ENCODE peak calls at places on chromosomes 4 and X, in six cellular contexts. One of them, this sample, is unnamed.

GRCh38 chr4:174550541-174550940 is 28.3 kb upstream of the HPGD start:
- DNase-seq in activated CD8-positive, alpha-beta memory T cell treated with anti-CD3 and anti-CD28 coated beads for 48 hours: no peak
- DNase-seq in NCI-H526 treated with DMSO at 0.1 percent for 48 hours: peak; percentile 69
- DNase-seq in T-helper 2 cell: no peak
- DNase-seq in NCI-H1105 treated with DMSO at 0.1 percent for 48 hours: no peak
- DNase-seq in activated naive CD4-positive, alpha-beta T cell treated with anti-CD3 and anti-CD28 coated beads for 36 hours: no peak
- DNase-seq in this sample: no peak

GRCh38 chr4:170003071-170004070 is 22.8 kb downstream of the MFAP3L start:
- DNase-seq in activated naive CD4-positive, alpha-beta T cell treated with anti-CD3 and anti-CD28 coated beads for 36 hours: no peak
- DNase-seq in activated CD8-positive, alpha-beta memory T cell treated with anti-CD3 and anti-CD28 coated beads for 48 hours: no peak
- DNase-seq in NCI-H1105 treated with DMSO at 0.1 percent for 48 hours: no peak
- DNase-seq in NCI-H526 treated with DMSO at 0.1 percent for 48 hours: no peak
- DNase-seq in T-helper 2 cell: no peak
- DNase-seq in this sample: no peak

GRCh38 chrX:136130931-136131843 is 16.1 kb upstream of the FHL1 start:
- DNase-seq in NCI-H526 treated with DMSO at 0.1 percent for 48 hours: no peak
- DNase-seq in T-helper 2 cell: no peak
- DNase-seq in NCI-H1105 treated with DMSO at 0.1 percent for 48 hours: no peak
- DNase-seq in activated naive CD4-positive, alpha-beta T cell treated with anti-CD3 and anti-CD28 coated beads for 36 hours: peak; percentile 19
- DNase-seq in activated CD8-positive, alpha-beta memory T cell treated with anti-CD3 and anti-CD28 coated beads for 48 hours: no peak
- DNase-seq in this sample: no peak

GRCh38 chr4:72744103-72744725 is 175.2 kb upstream of the ADAMTS3 start:
- DNase-seq in T-helper 2 cell: no peak
- DNase-seq in activated naive CD4-positive, alpha-beta T cell treated with anti-CD3 and anti-CD28 coated beads for 36 hours: no peak
- DNase-seq in activated CD8-positive, alpha-beta memory T cell treated with anti-CD3 and anti-CD28 coated beads for 48 hours: no peak
- DNase-seq in NCI-H526 treated with DMSO at 0.1 percent for 48 hours: no peak
- DNase-seq in NCI-H1105 treated with DMSO at 0.1 percent for 48 hours: no peak
- DNase-seq in this sample: no peak

GRCh38 chr4:182604161-182604591 is 313.0 kb downstream of the DCTD start:
- DNase-seq in NCI-H526 treated with DMSO at 0.1 percent for 48 hours: no peak
- DNase-seq in NCI-H1105 treated with DMSO at 0.1 percent for 48 hours: peak; percentile 56
- DNase-seq in T-helper 2 cell: no peak
- DNase-seq in activated CD8-positive, alpha-beta memory T cell treated with anti-CD3 and anti-CD28 coated beads for 48 hours: no peak
- DNase-seq in activated naive CD4-positive, alpha-beta T cell treated with anti-CD3 and anti-CD28 coated beads for 36 hours: no peak
- DNase-seq in this sample: no peak

GRCh38 chr4:184447664-184448063 is 26.7 kb downstream of the IRF2 start:
- DNase-seq in T-helper 2 cell: no peak
- DNase-seq in activated CD8-positive, alpha-beta memory T cell treated with anti-CD3 and anti-CD28 coated beads for 48 hours: no peak
- DNase-seq in NCI-H1105 treated with DMSO at 0.1 percent for 48 hours: no peak
- DNase-seq in activated naive CD4-positive, alpha-beta T cell treated with anti-CD3 and anti-CD28 coated beads for 36 hours: no peak
- DNase-seq in NCI-H526 treated with DMSO at 0.1 percent for 48 hours: no peak
- DNase-seq in this sample: no peak

GRCh38 chrX:72620550-72621145 is 48.0 kb upstream of the HDAC8 start:
- DNase-seq in T-helper 2 cell: no peak
- DNase-seq in NCI-H1105 treated with DMSO at 0.1 percent for 48 hours: no peak
- DNase-seq in NCI-H526 treated with DMSO at 0.1 percent for 48 hours: no peak
- DNase-seq in activated CD8-positive, alpha-beta memory T cell treated with anti-CD3 and anti-CD28 coated beads for 48 hours: no peak
- DNase-seq in activated naive CD4-positive, alpha-beta T cell treated with anti-CD3 and anti-CD28 coated beads for 36 hours: peak; percentile 64
- DNase-seq in this sample: no peak

GRCh38 chrX:115595049-115595448 is 34.1 kb downstream of the PLS3 start:
- DNase-seq in NCI-H1105 treated with DMSO at 0.1 percent for 48 hours: no peak
- DNase-seq in activated naive CD4-positive, alpha-beta T cell treated with anti-CD3 and anti-CD28 coated beads for 36 hours: no peak
- DNase-seq in NCI-H526 treated with DMSO at 0.1 percent for 48 hours: no peak
- DNase-seq in activated CD8-positive, alpha-beta memory T cell treated with anti-CD3 and anti-CD28 coated beads for 48 hours: no peak
- DNase-seq in T-helper 2 cell: no peak
- DNase-seq in this sample: no peak

GRCh38 chr4:85028910-85029309 is 62.4 kb upstream of the WDFY3 start:
- DNase-seq in activated naive CD4-positive, alpha-beta T cell treated with anti-CD3 and anti-CD28 coated beads for 36 hours: no peak
- DNase-seq in activated CD8-positive, alpha-beta memory T cell treated with anti-CD3 and anti-CD28 coated beads for 48 hours: no peak
- DNase-seq in T-helper 2 cell: no peak
- DNase-seq in NCI-H526 treated with DMSO at 0.1 percent for 48 hours: no peak
- DNase-seq in NCI-H1105 treated with DMSO at 0.1 percent for 48 hours: no peak
- DNase-seq in this sample: no peak

GRCh38 chr4:113645771-113646455 is 115.6 kb downstream of the CAMK2D start:
- DNase-seq in activated CD8-positive, alpha-beta memory T cell treated with anti-CD3 and anti-CD28 coated beads for 48 hours: no peak
- DNase-seq in NCI-H1105 treated with DMSO at 0.1 percent for 48 hours: no peak
- DNase-seq in activated naive CD4-positive, alpha-beta T cell treated with anti-CD3 and anti-CD28 coated beads for 36 hours: no peak
- DNase-seq in T-helper 2 cell: no peak
- DNase-seq in NCI-H526 treated with DMSO at 0.1 percent for 48 hours: peak; percentile 72
- DNase-seq in this sample: no peak

GRCh38 chr4:29571322-29571721 is 1148.8 kb upstream of the PCDH7 start:
- DNase-seq in activated naive CD4-positive, alpha-beta T cell treated with anti-CD3 and anti-CD28 coated beads for 36 hours: no peak
- DNase-seq in T-helper 2 cell: no peak
- DNase-seq in activated CD8-positive, alpha-beta memory T cell treated with anti-CD3 and anti-CD28 coated beads for 48 hours: no peak
- DNase-seq in NCI-H526 treated with DMSO at 0.1 percent for 48 hours: no peak
- DNase-seq in NCI-H1105 treated with DMSO at 0.1 percent for 48 hours: no peak
- DNase-seq in this sample: no peak

GRCh38 chr4:184644553-184645307 is 4.5 kb downstream of the CASP3 start:
- DNase-seq in NCI-H1105 treated with DMSO at 0.1 percent for 48 hours: no peak
- DNase-seq in T-helper 2 cell: no peak
- DNase-seq in NCI-H526 treated with DMSO at 0.1 percent for 48 hours: no peak
- DNase-seq in activated naive CD4-positive, alpha-beta T cell treated with anti-CD3 and anti-CD28 coated beads for 36 hours: peak; percentile 30
- DNase-seq in activated CD8-positive, alpha-beta memory T cell treated with anti-CD3 and anti-CD28 coated beads for 48 hours: no peak
- DNase-seq in this sample: no peak

GRCh38 chr4:145278341-145279121 is 98.1 kb upstream of the OTUD4 start:
- DNase-seq in NCI-H526 treated with DMSO at 0.1 percent for 48 hours: no peak
- DNase-seq in activated CD8-positive, alpha-beta memory T cell treated with anti-CD3 and anti-CD28 coated beads for 48 hours: no peak
- DNase-seq in NCI-H1105 treated with DMSO at 0.1 percent for 48 hours: no peak
- DNase-seq in activated naive CD4-positive, alpha-beta T cell treated with anti-CD3 and anti-CD28 coated beads for 36 hours: no peak
- DNase-seq in T-helper 2 cell: no peak
- DNase-seq in this sample: no peak

GRCh38 chrX:10089378-10089795 is 67.4 kb upstream of the CLCN4 start:
- DNase-seq in T-helper 2 cell: no peak
- DNase-seq in activated naive CD4-positive, alpha-beta T cell treated with anti-CD3 and anti-CD28 coated beads for 36 hours: no peak
- DNase-seq in activated CD8-positive, alpha-beta memory T cell treated with anti-CD3 and anti-CD28 coated beads for 48 hours: no peak
- DNase-seq in NCI-H526 treated with DMSO at 0.1 percent for 48 hours: no peak
- DNase-seq in NCI-H1105 treated with DMSO at 0.1 percent for 48 hours: no peak
- DNase-seq in this sample: no peak

GRCh38 chrX:107766470-107767140 is 9.0 kb downstream of the TSC22D3 start:
- DNase-seq in NCI-H1105 treated with DMSO at 0.1 percent for 48 hours: no peak
- DNase-seq in activated CD8-positive, alpha-beta memory T cell treated with anti-CD3 and anti-CD28 coated beads for 48 hours: no peak
- DNase-seq in NCI-H526 treated with DMSO at 0.1 percent for 48 hours: no peak
- DNase-seq in T-helper 2 cell: no peak
- DNase-seq in activated naive CD4-positive, alpha-beta T cell treated with anti-CD3 and anti-CD28 coated beads for 36 hours: no peak
- DNase-seq in this sample: no peak

GRCh38 chrX:136953867-136954787 is 73.6 kb upstream of the RBMX start:
- DNase-seq in activated naive CD4-positive, alpha-beta T cell treated with anti-CD3 and anti-CD28 coated beads for 36 hours: peak; percentile 79
- DNase-seq in NCI-H526 treated with DMSO at 0.1 percent for 48 hours: peak; percentile 6
- DNase-seq in NCI-H1105 treated with DMSO at 0.1 percent for 48 hours: peak; percentile 60
- DNase-seq in T-helper 2 cell: peak; percentile 26
- DNase-seq in activated CD8-positive, alpha-beta memory T cell treated with anti-CD3 and anti-CD28 coated beads for 48 hours: peak; percentile 6
- DNase-seq in this sample: no peak

GRCh38 chr4:124322234-124322831 is 390.2 kb downstream of the ANKRD50 start:
- DNase-seq in activated CD8-positive, alpha-beta memory T cell treated with anti-CD3 and anti-CD28 coated beads for 48 hours: no peak
- DNase-seq in activated naive CD4-positive, alpha-beta T cell treated with anti-CD3 and anti-CD28 coated beads for 36 hours: no peak
- DNase-seq in NCI-H526 treated with DMSO at 0.1 percent for 48 hours: peak; percentile 36
- DNase-seq in NCI-H1105 treated with DMSO at 0.1 percent for 48 hours: no peak
- DNase-seq in T-helper 2 cell: no peak
- DNase-seq in this sample: no peak

GRCh38 chrX:31279359-31279758 is 207.5 kb upstream of the FTHL17 start:
- DNase-seq in activated CD8-positive, alpha-beta memory T cell treated with anti-CD3 and anti-CD28 coated beads for 48 hours: no peak
- DNase-seq in T-helper 2 cell: no peak
- DNase-seq in NCI-H1105 treated with DMSO at 0.1 percent for 48 hours: no peak
- DNase-seq in NCI-H526 treated with DMSO at 0.1 percent for 48 hours: no peak
- DNase-seq in activated naive CD4-positive, alpha-beta T cell treated with anti-CD3 and anti-CD28 coated beads for 36 hours: no peak
- DNase-seq in this sample: no peak

GRCh38 chrX:13764765-13765164 is 30.2 kb downstream of the OFD1 start:
- DNase-seq in NCI-H1105 treated with DMSO at 0.1 percent for 48 hours: peak; percentile 35
- DNase-seq in activated naive CD4-positive, alpha-beta T cell treated with anti-CD3 and anti-CD28 coated beads for 36 hours: no peak
- DNase-seq in T-helper 2 cell: no peak
- DNase-seq in activated CD8-positive, alpha-beta memory T cell treated with anti-CD3 and anti-CD28 coated beads for 48 hours: no peak
- DNase-seq in NCI-H526 treated with DMSO at 0.1 percent for 48 hours: no peak
- DNase-seq in this sample: no peak

GRCh38 chrX:57771689-57772088 is 91.6 kb upstream of the NLRP2B start:
- DNase-seq in NCI-H526 treated with DMSO at 0.1 percent for 48 hours: no peak
- DNase-seq in T-helper 2 cell: no peak
- DNase-seq in activated naive CD4-positive, alpha-beta T cell treated with anti-CD3 and anti-CD28 coated beads for 36 hours: no peak
- DNase-seq in NCI-H1105 treated with DMSO at 0.1 percent for 48 hours: no peak
- DNase-seq in activated CD8-positive, alpha-beta memory T cell treated with anti-CD3 and anti-CD28 coated beads for 48 hours: no peak
- DNase-seq in this sample: no peak

GRCh38 chr4:174553828-174554227 is 31.5 kb upstream of the HPGD start:
- DNase-seq in activated CD8-positive, alpha-beta memory T cell treated with anti-CD3 and anti-CD28 coated beads for 48 hours: no peak
- DNase-seq in NCI-H526 treated with DMSO at 0.1 percent for 48 hours: no peak
- DNase-seq in activated naive CD4-positive, alpha-beta T cell treated with anti-CD3 and anti-CD28 coated beads for 36 hours: no peak
- DNase-seq in T-helper 2 cell: no peak
- DNase-seq in NCI-H1105 treated with DMSO at 0.1 percent for 48 hours: no peak
- DNase-seq in this sample: no peak